ENCODE peak calls at places on chromosomes 13 and 19, in six cellular contexts. One of them, this sample, is unnamed.

GRCh38 chr13:99553033-99553432 is 51.8 kb downstream of the TM9SF2 start:
- DNase-seq in H1: no peak
- DNase-seq in SK-N-SH: no peak
- DNase-seq in HCT116: no peak
- DNase-seq in K562: no peak
- DNase-seq in GM12878: no peak
- DNase-seq in this sample: no peak

GRCh38 chr19:21143428-21143827 is 1.6 kb downstream of the ZNF431 start:
- DNase-seq in H1: no peak
- DNase-seq in SK-N-SH: no peak
- DNase-seq in HCT116: no peak
- DNase-seq in K562: no peak
- DNase-seq in GM12878: no peak
- DNase-seq in this sample: no peak

GRCh38 chr13:40164137-40164536 is 502.3 kb downstream of the FOXO1 start:
- DNase-seq in H1: no peak
- DNase-seq in SK-N-SH: no peak
- DNase-seq in HCT116: no peak
- DNase-seq in K562: no peak
- DNase-seq in GM12878: no peak
- DNase-seq in this sample: no peak

GRCh38 chr13:40208517-40208916 is 457.9 kb downstream of the FOXO1 start:
- DNase-seq in H1: no peak
- DNase-seq in SK-N-SH: no peak
- DNase-seq in HCT116: no peak
- DNase-seq in K562: no peak
- DNase-seq in GM12878: peak; percentile 25
- DNase-seq in this sample: no peak

GRCh38 chr13:112447306-112447705 is 71.2 kb downstream of the SPACA7 start:
- DNase-seq in H1: no peak
- DNase-seq in SK-N-SH: no peak
- DNase-seq in HCT116: no peak
- DNase-seq in K562: no peak
- DNase-seq in GM12878: no peak
- DNase-seq in this sample: no peak

GRCh38 chr19:19627716-19628498 is at the start of gene LPAR2:
- DNase-seq in H1: peak; percentile 89
- DNase-seq in SK-N-SH: peak; percentile 96
- DNase-seq in HCT116: peak; percentile 24
- DNase-seq in K562: no peak
- DNase-seq in GM12878: no peak
- DNase-seq in this sample: peak; percentile 93

GRCh38 chr13:108283110-108283509 is 13.6 kb downstream of the TNFSF13B start:
- DNase-seq in H1: no peak
- DNase-seq in SK-N-SH: no peak
- DNase-seq in HCT116: no peak
- DNase-seq in K562: no peak
- DNase-seq in GM12878: no peak
- DNase-seq in this sample: no peak

GRCh38 chr13:44304433-44304725 is 69.2 kb upstream of the SERP2 start:
- DNase-seq in H1: no peak
- DNase-seq in SK-N-SH: no peak
- DNase-seq in HCT116: no peak
- DNase-seq in K562: no peak
- DNase-seq in GM12878: no peak
- DNase-seq in this sample: no peak

GRCh38 chr19:33621811-33622504 is at the start of gene CHST8:
- DNase-seq in H1: peak; percentile 86
- DNase-seq in SK-N-SH: peak; percentile 93
- DNase-seq in HCT116: no peak
- DNase-seq in K562: peak; percentile 76
- DNase-seq in GM12878: no peak
- DNase-seq in this sample: peak; percentile 49

GRCh38 chr19:1199531-1199930 is 6.0 kb upstream of the STK11 start:
- DNase-seq in H1: no peak
- DNase-seq in SK-N-SH: no peak
- DNase-seq in HCT116: no peak
- DNase-seq in K562: no peak
- DNase-seq in GM12878: no peak
- DNase-seq in this sample: no peak

GRCh38 chr19:29528350-29528945 is 2.7 kb downstream of the VSTM2B start:
- DNase-seq in H1: peak; percentile 91
- DNase-seq in SK-N-SH: peak; percentile 94
- DNase-seq in HCT116: peak; percentile 31
- DNase-seq in K562: peak; percentile 77
- DNase-seq in GM12878: peak; percentile 3
- DNase-seq in this sample: no peak

GRCh38 chr19:30228726-30229523 is 143.3 kb upstream of the ZNF536 start:
- DNase-seq in H1: peak; percentile 58
- DNase-seq in SK-N-SH: peak; percentile 76
- DNase-seq in HCT116: no peak
- DNase-seq in K562: no peak
- DNase-seq in GM12878: no peak
- DNase-seq in this sample: no peak

GRCh38 chr13:52850396-52851152 is 2.1 kb upstream of the PCDH8 start:
- DNase-seq in H1: peak; percentile 94
- DNase-seq in SK-N-SH: peak; percentile 71
- DNase-seq in HCT116: no peak
- DNase-seq in K562: peak; percentile 6
- DNase-seq in GM12878: no peak
- DNase-seq in this sample: peak; percentile 89

GRCh38 chr19:53101518-53101917 is 1.7 kb downstream of the ZNF160 start:
- DNase-seq in H1: no peak
- DNase-seq in SK-N-SH: peak; percentile 34
- DNase-seq in HCT116: no peak
- DNase-seq in K562: peak; percentile 22
- DNase-seq in GM12878: no peak
- DNase-seq in this sample: no peak

GRCh38 chr19:30450945-30451344 is 78.8 kb downstream of the ZNF536 start:
- DNase-seq in H1: no peak
- DNase-seq in SK-N-SH: no peak
- DNase-seq in HCT116: no peak
- DNase-seq in K562: no peak
- DNase-seq in GM12878: no peak
- DNase-seq in this sample: no peak

GRCh38 chr13:102968572-102969228 is 97.5 kb downstream of the SLC10A2 start:
- DNase-seq in H1: no peak
- DNase-seq in SK-N-SH: no peak
- DNase-seq in HCT116: no peak
- DNase-seq in K562: no peak
- DNase-seq in GM12878: no peak
- DNase-seq in this sample: no peak

GRCh38 chr13:39512687-39513086 is 90.3 kb downstream of the LHFPL6 start:
- DNase-seq in H1: no peak
- DNase-seq in SK-N-SH: no peak
- DNase-seq in HCT116: no peak
- DNase-seq in K562: no peak
- DNase-seq in GM12878: no peak
- DNase-seq in this sample: peak; percentile 85

GRCh38 chr13:112241288-112241687 is 134.9 kb upstream of the SPACA7 start:
- DNase-seq in H1: no peak
- DNase-seq in SK-N-SH: no peak
- DNase-seq in HCT116: no peak
- DNase-seq in K562: no peak
- DNase-seq in GM12878: no peak
- DNase-seq in this sample: no peak

GRCh38 chr19:6271721-6272410 is 7.9 kb downstream of the MLLT1 start:
- DNase-seq in H1: no peak
- DNase-seq in SK-N-SH: peak; percentile 87
- DNase-seq in HCT116: no peak
- DNase-seq in K562: peak; percentile 73
- DNase-seq in GM12878: no peak
- DNase-seq in this sample: no peak

GRCh38 chr13:51621597-51621996 is 37.3 kb downstream of the WDFY2 start:
- DNase-seq in H1: no peak
- DNase-seq in SK-N-SH: peak; percentile 32
- DNase-seq in HCT116: no peak
- DNase-seq in K562: no peak
- DNase-seq in GM12878: no peak
- DNase-seq in this sample: no peak

GRCh38 chr13:51620165-51620983 is 36.1 kb downstream of the WDFY2 start:
- DNase-seq in H1: no peak
- DNase-seq in SK-N-SH: no peak
- DNase-seq in HCT116: no peak
- DNase-seq in K562: no peak
- DNase-seq in GM12878: no peak
- DNase-seq in this sample: no peak

GRCh38 chr13:51618626-51619025 is 34.4 kb downstream of the WDFY2 start:
- DNase-seq in H1: no peak
- DNase-seq in SK-N-SH: no peak
- DNase-seq in HCT116: no peak
- DNase-seq in K562: no peak
- DNase-seq in GM12878: no peak
- DNase-seq in this sample: no peak

GRCh38 chr13:51623473-51623872 is 39.2 kb downstream of the WDFY2 start:
- DNase-seq in H1: no peak
- DNase-seq in SK-N-SH: no peak
- DNase-seq in HCT116: no peak
- DNase-seq in K562: no peak
- DNase-seq in GM12878: no peak
- DNase-seq in this sample: no peak

GRCh38 chr13:51619614-51620013 is 35.4 kb downstream of the WDFY2 start:
- DNase-seq in H1: no peak
- DNase-seq in SK-N-SH: no peak
- DNase-seq in HCT116: no peak
- DNase-seq in K562: no peak
- DNase-seq in GM12878: no peak
- DNase-seq in this sample: peak; percentile 23
- TF ChIP-seq JUND in H1: no peak
- TF ChIP-seq JUND in SK-N-SH: peak; percentile 18
- TF ChIP-seq JUND in HCT116: no peak
- TF ChIP-seq JUND in K562: no peak
- TF ChIP-seq JUND in GM12878: no peak
- TF ChIP-seq JUND in this sample: no peak

GRCh38 chr19:5050016-5050656 is 81.2 kb downstream of the KDM4B start:
- DNase-seq in H1: no peak
- DNase-seq in SK-N-SH: no peak
- DNase-seq in HCT116: no peak
- DNase-seq in K562: no peak
- DNase-seq in GM12878: no peak
- DNase-seq in this sample: no peak

GRCh38 chr19:5047251-5047935 is 78.5 kb downstream of the KDM4B start:
- DNase-seq in H1: no peak
- DNase-seq in SK-N-SH: no peak
- DNase-seq in HCT116: no peak
- DNase-seq in K562: no peak
- DNase-seq in GM12878: no peak
- DNase-seq in this sample: no peak

GRCh38 chr19:5048091-5048726 is 79.3 kb downstream of the KDM4B start:
- DNase-seq in H1: peak; percentile 97
- DNase-seq in SK-N-SH: peak; percentile 96
- DNase-seq in HCT116: no peak
- DNase-seq in K562: peak; percentile 92
- DNase-seq in GM12878: no peak
- DNase-seq in this sample: peak; percentile 82

GRCh38 chr19:5049561-5049960 is 80.6 kb downstream of the KDM4B start:
- DNase-seq in H1: no peak
- DNase-seq in SK-N-SH: no peak
- DNase-seq in HCT116: no peak
- DNase-seq in K562: no peak
- DNase-seq in GM12878: no peak
- DNase-seq in this sample: no peak

DNA sequence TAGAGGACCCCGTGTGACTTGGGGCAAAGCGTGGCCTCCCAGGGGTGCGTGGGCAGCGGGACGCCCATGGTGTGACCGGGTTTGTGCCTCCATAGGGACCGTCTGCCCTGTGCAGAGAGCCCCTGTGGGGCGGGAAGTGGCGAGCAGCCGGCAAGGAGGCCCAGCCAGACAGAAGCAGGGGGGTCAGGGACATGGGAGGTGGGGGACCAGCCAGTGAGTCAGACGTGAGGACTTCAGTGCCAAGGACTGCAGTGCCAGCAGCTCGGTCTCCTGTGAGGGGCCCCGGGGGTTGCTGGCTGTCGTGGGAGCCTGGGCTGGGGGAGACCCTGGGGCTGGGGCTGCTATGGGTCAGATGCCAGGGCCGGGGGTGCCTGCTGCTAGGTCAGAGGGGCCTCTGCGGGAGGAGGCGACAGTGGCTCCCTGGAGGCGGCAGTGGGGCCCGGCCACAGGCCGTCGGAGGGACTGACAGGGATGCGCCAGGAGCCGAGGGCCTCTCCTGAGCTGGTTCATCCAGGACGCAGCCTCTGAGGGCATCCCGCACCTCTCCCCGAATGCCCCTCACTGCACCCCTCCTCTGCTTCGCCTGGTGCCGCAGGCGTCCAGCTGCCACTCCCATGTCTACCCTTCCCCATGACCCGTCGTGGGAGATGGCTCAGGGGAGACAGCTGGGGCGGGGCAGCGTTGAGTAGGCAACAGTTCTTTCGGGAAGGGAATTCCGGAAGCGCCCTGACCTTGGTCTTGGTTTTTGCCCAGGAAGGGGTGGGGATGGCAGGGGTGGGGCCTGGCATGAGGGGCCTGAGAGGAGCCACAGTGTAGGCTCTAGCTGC is 80.0 kb downstream of the KDM4B start:
- DNase-seq in H1: no peak
- DNase-seq in SK-N-SH: peak; percentile 67
- DNase-seq in HCT116: no peak
- DNase-seq in K562: no peak
- DNase-seq in GM12878: no peak
- DNase-seq in this sample: no peak
- TF ChIP-seq JUND in H1: no peak
- TF ChIP-seq JUND in SK-N-SH: no peak
- TF ChIP-seq JUND in HCT116: no peak
- TF ChIP-seq JUND in K562: no peak
- TF ChIP-seq JUND in GM12878: no peak
- TF ChIP-seq JUND in this sample: no peak

GRCh38 chr19:2561895-2562294 is 86.0 kb downstream of the GADD45B start:
- DNase-seq in H1: no peak
- DNase-seq in SK-N-SH: no peak
- DNase-seq in HCT116: no peak
- DNase-seq in K562: no peak
- DNase-seq in GM12878: peak; percentile 92
- DNase-seq in this sample: no peak
- TF ChIP-seq JUND in H1: no peak
- TF ChIP-seq JUND in SK-N-SH: no peak
- TF ChIP-seq JUND in HCT116: no peak
- TF ChIP-seq JUND in K562: no peak
- TF ChIP-seq JUND in GM12878: peak; percentile 56
- TF ChIP-seq JUND in this sample: no peak

GRCh38 chr13:107254392-107254791 is 686.5 kb upstream of the ARGLU1 start:
- DNase-seq in H1: no peak
- DNase-seq in SK-N-SH: no peak
- DNase-seq in HCT116: no peak
- DNase-seq in K562: no peak
- DNase-seq in GM12878: no peak
- DNase-seq in this sample: no peak

DNA sequence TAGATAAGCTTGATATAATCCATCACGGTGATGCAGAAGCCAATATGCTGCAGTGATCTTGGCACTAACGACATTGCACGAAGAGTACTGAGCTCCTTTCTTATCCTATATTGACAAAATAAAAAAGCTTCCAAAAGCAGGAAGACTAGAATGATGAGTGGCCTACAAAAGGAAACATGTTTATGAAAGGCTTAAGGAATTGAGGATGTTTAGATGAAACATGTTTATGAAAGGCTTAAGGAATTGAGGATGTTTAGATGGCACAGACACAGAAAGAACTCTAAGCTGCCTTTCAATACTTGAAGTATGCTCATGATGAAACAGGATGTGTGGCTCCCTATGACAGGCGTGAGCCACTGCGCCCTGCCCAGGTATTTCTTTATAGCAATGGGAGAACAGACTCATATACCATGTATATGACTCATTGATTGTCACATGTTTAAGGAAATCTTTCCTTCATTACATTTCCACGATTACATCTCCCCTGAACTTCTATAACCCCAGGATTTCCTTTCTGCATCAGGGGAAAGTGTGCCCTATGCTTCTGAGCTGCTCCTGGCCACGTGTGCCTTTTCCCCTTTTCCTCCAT is 690.8 kb upstream of the ARGLU1 start:
- DNase-seq in H1: no peak
- DNase-seq in SK-N-SH: no peak
- DNase-seq in HCT116: no peak
- DNase-seq in K562: no peak
- DNase-seq in GM12878: no peak
- DNase-seq in this sample: no peak
- TF ChIP-seq JUND in H1: no peak
- TF ChIP-seq JUND in SK-N-SH: no peak
- TF ChIP-seq JUND in HCT116: no peak
- TF ChIP-seq JUND in K562: no peak
- TF ChIP-seq JUND in GM12878: no peak
- TF ChIP-seq JUND in this sample: no peak